ENCODE peak calls at places on chromosomes 16 and 17, in six cellular contexts. M, F, P, S, V and K are unnamed samples.
A peak's percentile ranks its signal among the peaks of the same experiment; 100 is the strongest.

GRCh38 chr17:74235040-74235581 is 21.7 kb downstream of the TTYH2 start:
- DNase-seq in P (no peak), F (peak; percentile 34), S (no peak), M (no peak), V (no peak), K (no peak)

GRCh38 chr17:2415081-2415480 is 14.2 kb upstream of the MNT start:
- DNase-seq in P (no peak), S (no peak), V (no peak), F (no peak), M (no peak), K (no peak)

GRCh38 chr17:15257316-15257925 is 7.7 kb downstream of the PMP22 start:
- DNase-seq in P (peak; percentile 61), F (peak; percentile 19), V (peak; percentile 70), M (peak; percentile 74), S (peak; percentile 70), K (peak; percentile 93)

GRCh38 chr16:22424161-22424937 is 49.9 kb upstream of the CDR2 start:
- DNase-seq in S (no peak), M (no peak), F (no peak), V (no peak), P (no peak), K (no peak)

GRCh38 chr16:75010427-75010826 is 11.6 kb downstream of the ZNRF1 start:
- DNase-seq in F (no peak), M (no peak), P (no peak), V (no peak), S (no peak), K (no peak)

GRCh38 chr17:41687828-41688640 is 651 bp upstream of the EIF1 start:
- DNase-seq in M (no peak), F (no peak), P (peak; percentile 74), V (no peak), S (no peak), K (peak; percentile 75)

GRCh38 chr16:67397812-67398545 is 4.7 kb upstream of the TPPP3 start:
- DNase-seq in P (no peak), F (no peak), M (no peak), S (no peak), V (no peak), K (no peak)

GRCh38 chr16:28264656-28265055 is 27.7 kb upstream of the SBK1 start:
- DNase-seq in P (no peak), S (peak; percentile 62), V (no peak), F (no peak), M (no peak), K (peak; percentile 74)

GRCh38 chr16:53045554-53046250 is 7.0 kb downstream of the CHD9NB start:
- DNase-seq in S (no peak), V (no peak), F (no peak), M (no peak), P (no peak), K (no peak)

GRCh38 chr17:5254903-5255521 is 20.4 kb upstream of the SCIMP start:
- DNase-seq in F (no peak), S (no peak), M (no peak), V (no peak), P (no peak), K (peak; percentile 94)

GRCh38 chr17:50111687-50112655 is 16.8 kb downstream of the PDK2 start:
- DNase-seq in M (no peak), V (no peak), P (peak; percentile 84), F (no peak), S (no peak), K (no peak)

GRCh38 chr17:47276444-47276843 is 22.8 kb downstream of the ITGB3 start:
- DNase-seq in F (no peak), P (no peak), V (no peak), S (no peak), M (no peak), K (no peak)

GRCh38 chr17:78172284-78173024 is 4.1 kb downstream of the SYNGR2 start:
- DNase-seq in F (no peak), M (no peak), P (no peak), V (peak; percentile 21), S (no peak), K (peak; percentile 58)

GRCh38 chr17:48456584-48456983 is 26.6 kb upstream of the SKAP1 start:
- DNase-seq in P (no peak), S (peak; percentile 32), M (no peak), F (no peak), V (no peak), K (no peak)

DNA sequence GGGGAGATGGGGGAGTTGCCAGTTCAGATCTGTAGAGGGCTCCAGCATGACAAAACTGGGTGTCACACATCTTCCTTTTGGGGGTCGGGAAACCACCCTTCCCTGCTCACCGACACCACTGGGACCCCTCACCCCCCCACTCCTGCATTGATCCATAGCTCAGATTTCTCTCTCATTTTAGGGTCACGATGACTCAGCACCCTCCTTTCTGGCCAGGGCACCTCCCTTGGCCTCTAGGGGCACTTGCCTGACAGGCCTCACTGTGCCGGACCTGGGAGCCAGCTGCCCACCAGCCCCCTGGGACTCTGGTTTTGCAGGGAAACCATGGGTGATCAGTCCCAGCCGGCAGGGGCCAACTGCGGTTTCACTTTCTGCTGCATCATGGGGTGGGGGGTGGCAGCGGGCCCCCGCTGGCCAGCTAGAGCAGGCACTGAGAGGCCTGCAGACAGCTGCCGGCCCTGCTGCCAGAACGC is 239.4 kb downstream of the MRTFB start:
- DNase-seq in S (peak; percentile 52), F (peak; percentile 86), V (no peak), P (peak; percentile 51), M (peak; percentile 56), K (peak; percentile 92)
- TF ChIP-seq MYC in S (no peak), F (no peak), V (no peak), P (peak; percentile 29), M (no peak), K (no peak)

DNA sequence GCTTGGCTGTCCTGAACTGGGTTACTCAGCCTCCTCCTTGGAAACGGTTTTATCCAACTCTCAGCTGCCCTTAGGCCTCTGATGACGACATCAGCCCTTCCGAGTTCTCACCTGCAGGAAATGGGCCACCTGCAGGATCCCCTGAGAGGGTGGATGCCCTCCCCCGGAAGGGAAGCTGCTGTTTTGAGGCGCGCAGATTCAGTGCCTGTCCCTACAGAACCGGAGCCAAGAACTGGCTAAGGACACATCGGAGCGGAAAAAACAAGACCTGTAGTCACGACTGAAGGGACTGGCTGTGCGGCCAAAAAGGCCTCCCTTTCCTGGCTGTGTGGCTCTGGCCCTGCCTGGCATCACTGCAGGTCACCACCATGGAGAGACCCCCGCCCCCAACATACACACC is 11.7 kb upstream of the C16orf95 start:
- DNase-seq in F (no peak), P (no peak), M (no peak), V (no peak), S (no peak), K (no peak)
- TF ChIP-seq MYC in F (no peak), P (no peak), M (no peak), V (no peak), S (no peak), K (no peak)

DNA sequence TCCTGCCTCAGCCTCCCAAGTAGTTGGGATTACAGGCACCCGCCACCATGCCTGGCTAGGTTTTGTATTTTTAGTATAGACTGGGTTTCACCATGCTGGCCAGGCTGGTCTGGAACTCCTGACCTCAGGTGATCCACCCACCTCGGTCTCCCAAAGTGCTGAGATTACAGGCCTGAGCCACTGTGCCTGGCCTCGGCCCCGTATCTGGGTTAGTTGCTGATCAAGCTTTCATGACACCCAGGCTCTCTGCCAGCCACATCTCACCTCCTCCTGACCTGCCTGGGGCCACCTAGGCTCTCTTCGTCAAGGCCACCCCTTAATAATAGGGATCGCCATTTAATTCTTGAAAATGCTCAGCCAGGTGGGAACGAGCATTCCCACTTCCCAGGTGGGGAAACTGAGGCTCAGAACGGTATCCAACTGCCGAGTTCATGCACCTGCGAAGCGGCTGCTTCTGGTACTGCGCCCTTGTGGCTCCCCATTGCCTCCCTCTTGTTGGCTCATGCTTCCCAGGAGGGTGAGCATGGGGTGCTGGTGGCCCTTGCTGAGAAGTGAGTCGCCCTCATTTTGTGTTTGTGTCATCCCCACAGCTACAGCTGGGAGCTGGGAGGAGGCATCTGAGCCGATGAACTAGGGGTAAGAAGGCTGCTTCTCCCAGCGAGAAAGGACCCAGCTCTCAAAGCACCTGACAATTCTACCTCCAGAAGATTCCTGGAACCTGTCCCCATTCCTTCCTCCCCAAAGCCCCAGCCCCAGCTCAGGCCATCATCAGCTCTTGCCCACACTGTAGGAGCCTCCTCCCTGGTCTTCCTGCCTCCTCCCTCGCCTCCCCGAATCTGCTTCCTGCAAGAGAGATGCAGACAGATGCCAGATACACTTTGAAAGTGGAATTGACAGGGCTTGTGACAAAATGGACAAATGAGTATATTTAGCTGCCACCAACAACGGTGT is 17.3 kb upstream of the SNN start:
- DNase-seq in M (no peak), F (no peak), V (no peak), S (no peak), P (no peak), K (no peak)
- TF ChIP-seq MYC in M (no peak), F (no peak), V (no peak), S (no peak), P (no peak), K (no peak)

GRCh38 chr17:82943751-82944150 is 103.9 kb upstream of the ZNF750 start:
- DNase-seq in F (no peak), M (no peak), S (no peak), V (no peak), P (no peak), K (no peak)
- TF ChIP-seq MYC in F (no peak), M (no peak), S (no peak), V (no peak), P (no peak), K (no peak)

GRCh38 chr17:31486351-31487062 is 95.0 kb downstream of the RAB11FIP4 start:
- DNase-seq in M (no peak), F (no peak), S (no peak), P (no peak), V (no peak), K (no peak)
- TF ChIP-seq MYC in M (no peak), F (no peak), S (no peak), P (no peak), V (no peak), K (no peak)

GRCh38 chr16:78461087-78461486 is 361.6 kb downstream of the WWOX start:
- DNase-seq in S (no peak), V (no peak), F (no peak), M (no peak), P (no peak), K (peak; percentile 32)

GRCh38 chr16:78460428-78460827 is 361.0 kb downstream of the WWOX start:
- DNase-seq in P (peak; percentile 80), M (no peak), S (no peak), V (no peak), F (no peak), K (no peak)

GRCh38 chr16:78458588-78458987 is 359.1 kb downstream of the WWOX start:
- DNase-seq in F (no peak), S (no peak), V (no peak), M (no peak), P (peak; percentile 28), K (peak; percentile 11)

GRCh38 chr16:78452030-78452429 is 352.6 kb downstream of the WWOX start:
- DNase-seq in S (no peak), F (no peak), M (no peak), P (no peak), V (no peak), K (no peak)

GRCh38 chr16:78455861-78456260 is 356.4 kb downstream of the WWOX start:
- DNase-seq in V (no peak), F (no peak), S (no peak), P (no peak), M (no peak), K (no peak)
- TF ChIP-seq MYC in V (no peak), F (no peak), S (no peak), P (no peak), M (no peak), K (no peak)

GRCh38 chr16:30761427-30761927 is 385 bp downstream of the CFAP119 start:
- DNase-seq in S (peak; percentile 54), F (no peak), M (no peak), V (peak; percentile 41), P (no peak), K (peak; percentile 83)
- TF ChIP-seq MYC in S (no peak), F (no peak), M (no peak), V (no peak), P (no peak), K (peak; percentile 48)